ENCODE peak calls at places on chromosomes 3 and 15, in ten cellular contexts. K is lower lobe of right lung, L is A673, D is esophagus squamous epithelium, G is thoracic aorta, C is cardiac muscle cell, U is fibroblast of lung, S is H9, W is psoas muscle, Z is ovary. F is an unnamed sample.

GRCh38 chr3:116423365-116423764 is 21.9 kb downstream of the LSAMP start:
- DNase-seq in L (peak; percentile 34), Z (no peak), U (peak; percentile 29), S (no peak), C (no peak), D (no peak), K (no peak), W (no peak), G (no peak), F (no peak)

GRCh38 chr3:117873236-117873635 is 1161.4 kb downstream of the IGSF11 start:
- DNase-seq in G (no peak), L (no peak), S (no peak), W (no peak), C (peak; percentile 58), Z (peak; percentile 12), K (no peak), U (no peak), D (no peak), F (no peak)

GRCh38 chr3:122091602-122092006 is 36.4 kb downstream of the CD86 start:
- DNase-seq in C (no peak), Z (no peak), U (no peak), D (no peak), S (no peak), W (no peak), K (no peak), G (no peak), L (no peak), F (no peak)

GRCh38 chr3:114363554-114364202 is 69.8 kb downstream of the TIGIT start:
- DNase-seq in K (no peak), Z (no peak), S (no peak), U (peak; percentile 89), D (no peak), C (peak; percentile 42), W (no peak), L (no peak), G (no peak), F (no peak)

GRCh38 chr3:50850639-50851511 is 176.1 kb downstream of the DOCK3 start:
- DNase-seq in Z (no peak), S (peak; percentile 39), K (no peak), L (no peak), G (no peak), W (no peak), C (no peak), D (no peak), U (no peak), F (no peak)

GRCh38 chr3:107689355-107689754 is 166.6 kb downstream of the BBX start:
- DNase-seq in U (no peak), K (no peak), Z (no peak), C (no peak), L (no peak), S (no peak), D (no peak), G (no peak), W (no peak), F (no peak)

GRCh38 chr3:134352031-134352671 is 22.1 kb downstream of the AMOTL2 start:
- DNase-seq in D (no peak), G (no peak), W (no peak), Z (no peak), C (peak; percentile 61), K (no peak), S (no peak), L (no peak), U (no peak), F (no peak)

GRCh38 chr3:174536319-174536718 is 322.8 kb upstream of the NAALADL2 start:
- DNase-seq in S (no peak), C (no peak), G (no peak), U (no peak), K (no peak), W (no peak), D (no peak), L (no peak), Z (no peak), F (no peak)

GRCh38 chr15:39171944-39172368 is 408.9 kb upstream of the THBS1 start:
- DNase-seq in D (no peak), Z (peak; percentile 56), U (peak; percentile 97), K (peak; percentile 52), G (no peak), S (peak; percentile 87), L (peak; percentile 82), W (peak; percentile 40), C (peak; percentile 97), F (peak; percentile 79)

GRCh38 chr3:38131621-38132369 is 5.1 kb downstream of the ACAA1 start:
- DNase-seq in U (peak; percentile 25), D (no peak), G (no peak), Z (no peak), L (peak; percentile 22), S (peak; percentile 73), C (peak; percentile 56), K (peak; percentile 47), W (no peak), F (no peak)

GRCh38 chr15:57827021-57827420 is 120.5 kb downstream of the POLR2M start:
- DNase-seq in D (no peak), G (no peak), L (no peak), U (no peak), C (no peak), K (no peak), W (no peak), S (no peak), Z (no peak), F (no peak)

GRCh38 chr3:116155830-116156229 is 289.5 kb downstream of the LSAMP start:
- DNase-seq in K (no peak), G (no peak), D (no peak), C (peak; percentile 50), U (no peak), W (no peak), S (no peak), L (no peak), Z (no peak), F (no peak)

GRCh38 chr15:39079296-39079834 is 501.5 kb upstream of the THBS1 start:
- DNase-seq in K (no peak), D (no peak), W (no peak), Z (no peak), L (no peak), S (no peak), G (no peak), C (peak; percentile 85), U (peak; percentile 95), F (no peak)

GRCh38 chr3:10997196-10997595 is 4.6 kb downstream of the SLC6A1 start:
- DNase-seq in C (no peak), S (no peak), U (no peak), G (no peak), W (no peak), D (no peak), Z (no peak), L (no peak), K (no peak), F (no peak)

GRCh38 chr3:11000528-11000927 is 8.0 kb downstream of the SLC6A1 start:
- DNase-seq in S (no peak), W (no peak), L (no peak), Z (no peak), C (no peak), G (no peak), K (no peak), D (no peak), U (no peak), F (no peak)

GRCh38 chr3:10996345-10997050 is 4.0 kb downstream of the SLC6A1 start:
- DNase-seq in G (no peak), Z (no peak), U (no peak), L (no peak), W (no peak), K (no peak), S (no peak), D (no peak), C (no peak), F (no peak)

GRCh38 chr3:10999516-10999915 is 7.0 kb downstream of the SLC6A1 start:
- DNase-seq in S (no peak), C (no peak), U (no peak), K (no peak), G (no peak), Z (no peak), W (no peak), D (no peak), L (no peak), F (no peak)

GRCh38 chr3:10998542-10998941 is 6.0 kb downstream of the SLC6A1 start:
- DNase-seq in K (no peak), D (no peak), S (no peak), U (no peak), Z (no peak), G (no peak), C (no peak), W (no peak), L (no peak), F (no peak)
- H3K27me3 ChIP-seq in K (peaks cover 39% of the 10 kb centered on the region), D (no peaks in the 10 kb centered on the region), S (peaks cover 20% of the 10 kb centered on the region), U (peaks cover 21% of the 10 kb centered on the region), Z (no peaks in the 10 kb centered on the region), G (no peaks in the 10 kb centered on the region), C (peaks cover 58% of the 10 kb centered on the region), W (peaks cover 10% of the 10 kb centered on the region), L (peaks cover 38% of the 10 kb centered on the region), F (peaks cover 20% of the 10 kb centered on the region)

GRCh38 chr15:25052191-25052999 is 97.6 kb downstream of the SNRPN start:
- DNase-seq in G (no peak), K (no peak), Z (no peak), L (no peak), S (peak; percentile 21), C (no peak), U (no peak), W (no peak), D (no peak), F (no peak)
- H3K9me3 ChIP-seq in G (peaks cover 100% of the 10 kb centered on the region), K (peaks cover 96% of the 10 kb centered on the region), Z (peaks cover 92% of the 10 kb centered on the region), L (peaks cover 88% of the 10 kb centered on the region), S (peaks cover 67% of the 10 kb centered on the region), C (peaks cover 10% of the 10 kb centered on the region), U (peaks cover 17% of the 10 kb centered on the region), W (peaks cover 77% of the 10 kb centered on the region), D (peaks cover 100% of the 10 kb centered on the region), F (no peaks in the 10 kb centered on the region)

DNA sequence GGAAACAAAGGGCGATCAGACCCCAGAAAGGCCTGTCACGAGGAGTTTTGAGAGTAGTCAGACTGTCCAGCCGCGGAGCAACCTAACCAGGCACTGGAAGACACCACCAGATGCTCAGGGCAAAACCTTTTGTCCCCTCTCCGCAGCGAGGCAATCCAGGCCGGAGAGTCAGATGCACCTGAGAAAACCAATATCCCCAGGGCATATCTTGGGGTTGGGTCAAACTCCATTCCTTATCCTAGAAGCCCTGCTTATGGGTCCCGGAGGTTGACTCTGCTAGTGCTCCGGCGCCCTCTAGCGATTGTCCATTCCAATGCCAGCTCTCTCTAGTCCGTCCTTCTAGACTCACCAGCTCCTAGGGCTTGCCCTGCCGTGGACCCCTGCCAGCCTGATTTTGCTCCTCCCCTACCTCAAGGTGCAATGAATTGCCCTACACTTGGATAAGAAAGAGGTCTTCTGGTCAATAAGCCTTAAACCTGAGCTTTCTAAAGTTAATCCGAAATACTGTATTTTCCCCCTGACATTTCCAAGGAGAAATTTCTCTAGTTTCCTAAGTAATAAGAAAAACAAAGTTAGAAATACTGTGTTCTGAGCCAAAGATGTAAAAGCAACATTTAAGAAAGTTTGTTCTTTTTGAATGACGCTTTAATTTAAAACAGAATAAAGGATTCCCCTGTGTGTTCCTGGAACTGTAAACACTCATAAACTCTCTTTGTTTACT is 5.5 kb downstream of the CPNE4 start:
- DNase-seq in Z (peak; percentile 55), C (peak; percentile 87), K (peak; percentile 86), U (peak; percentile 57), G (peak; percentile 50), S (peak; percentile 96), D (no peak), W (peak; percentile 72), L (peak; percentile 91), F (peak; percentile 93)
- H3K27me3 ChIP-seq in Z (no peaks in the 10 kb centered on the region), C (peaks cover 33% of the 10 kb centered on the region), K (peaks cover 15% of the 10 kb centered on the region), U (peaks cover 10% of the 10 kb centered on the region), G (no peaks in the 10 kb centered on the region), S (no peaks in the 10 kb centered on the region), D (no peaks in the 10 kb centered on the region), W (peaks cover 6% of the 10 kb centered on the region), L (peaks cover 4% of the 10 kb centered on the region), F (no peaks in the 10 kb centered on the region)

DNA sequence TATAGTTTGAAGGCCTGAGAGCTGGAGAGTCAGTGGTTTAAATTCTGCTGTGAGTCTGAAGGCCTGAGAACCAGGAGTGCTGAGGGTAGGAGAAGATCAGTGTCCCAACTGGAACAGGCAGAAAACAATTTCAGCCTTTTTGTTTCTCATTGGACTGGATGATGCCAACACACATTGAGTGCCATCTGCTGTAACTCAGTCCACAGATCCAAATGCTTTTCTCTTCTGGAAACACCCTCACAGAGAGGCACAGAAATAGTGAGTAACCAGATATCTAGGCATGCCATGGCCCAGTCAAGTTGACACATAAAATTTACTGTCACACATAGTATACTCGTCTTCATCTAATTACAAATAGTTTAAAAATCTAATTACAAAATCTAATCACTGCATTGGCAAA is 100.8 kb downstream of the NEO1 start:
- DNase-seq in W (no peak), S (no peak), G (no peak), K (no peak), U (no peak), C (no peak), L (no peak), Z (no peak), D (no peak), F (no peak)
- H3K9me3 ChIP-seq in W (peaks cover 16% of the 10 kb centered on the region), S (no peaks in the 10 kb centered on the region), G (peaks cover 5% of the 10 kb centered on the region), K (peaks cover 26% of the 10 kb centered on the region), U (no peaks in the 10 kb centered on the region), C (no peaks in the 10 kb centered on the region), L (peaks cover 18% of the 10 kb centered on the region), Z (no peaks in the 10 kb centered on the region), D (peaks cover 5% of the 10 kb centered on the region), F (no peaks in the 10 kb centered on the region)

F was measured in iPS DF 6.9.